ENCODE peak calls at places on chromosomes 1 and 21, in five cellular contexts. M, L, I, N and V are unnamed samples.

GRCh38 chr1:116131170-116131569 is 20.0 kb downstream of the MAB21L3 start:
- DNase-seq in M (no peak), L (no peak), I (no peak), N (no peak), V (no peak)

GRCh38 chr1:55402676-55403464 is 187.7 kb upstream of the USP24 start:
- DNase-seq in M (peak; percentile 73), L (no peak), I (no peak), N (no peak), V (no peak)

GRCh38 chr1:87093286-87093685 is 178.9 kb downstream of the HS2ST1 start:
- DNase-seq in M (peak; percentile 36), L (peak; percentile 20), I (no peak), N (peak; percentile 33), V (no peak)

GRCh38 chr1:164518692-164519332 is 40.2 kb upstream of the PBX1 start:
- DNase-seq in M (no peak), L (no peak), I (no peak), N (peak; percentile 44), V (no peak)

GRCh38 chr1:201268604-201269151 is 14.6 kb upstream of the PKP1 start:
- DNase-seq in M (peak; percentile 84), L (peak; percentile 80), I (no peak), N (no peak), V (no peak)

GRCh38 chr1:230140221-230141001 is 73.4 kb downstream of the GALNT2 start:
- DNase-seq in M (peak; percentile 90), L (peak; percentile 91), I (no peak), N (no peak), V (no peak)

GRCh38 chr1:26824735-26825134 is 1.8 kb upstream of the ZDHHC18 start:
- DNase-seq in M (no peak), L (no peak), I (no peak), N (no peak), V (no peak)

GRCh38 chr1:11145741-11146140 is 43.4 kb upstream of the ANGPTL7 start:
- DNase-seq in M (no peak), L (no peak), I (no peak), N (no peak), V (no peak)

GRCh38 chr1:15680131-15680530 is 4.0 kb upstream of the PLEKHM2 start:
- DNase-seq in M (peak; percentile 78), L (peak; percentile 65), I (no peak), N (no peak), V (no peak)

GRCh38 chr1:29708381-29708780 is 472.1 kb downstream of the PTPRU start:
- DNase-seq in M (peak; percentile 69), L (peak; percentile 33), I (no peak), N (peak; percentile 7), V (no peak)

GRCh38 chr1:210689741-210690635 is 361.3 kb downstream of the HHAT start:
- DNase-seq in M (no peak), L (peak; percentile 23), I (no peak), N (no peak), V (no peak)

GRCh38 chr21:42291751-42292562 is 23.3 kb downstream of the TFF3 start:
- DNase-seq in M (no peak), L (no peak), I (no peak), N (no peak), V (no peak)

GRCh38 chr1:31981976-31982375 is 31.7 kb upstream of the KHDRBS1 start:
- DNase-seq in M (no peak), L (no peak), I (no peak), N (no peak), V (no peak)

GRCh38 chr21:25963186-25963585 is 207.4 kb downstream of the APP start:
- DNase-seq in M (peak; percentile 34), L (peak; percentile 55), I (no peak), N (no peak), V (no peak)

GRCh38 chr21:35563885-35564451 is 496.4 kb downstream of the SETD4 start:
- DNase-seq in M (peak; percentile 91), L (peak; percentile 95), I (no peak), N (peak; percentile 25), V (no peak)

GRCh38 chr1:226624526-226624925 is 76.0 kb downstream of the STUM start:
- DNase-seq in M (peak; percentile 46), L (no peak), I (no peak), N (no peak), V (no peak)

GRCh38 chr1:9728451-9729295 is 77.1 kb downstream of the PIK3CD start:
- DNase-seq in M (no peak), L (no peak), I (no peak), N (no peak), V (no peak)

GRCh38 chr1:62321438-62321837 is 2.2 kb upstream of the KANK4 start:
- DNase-seq in M (peak; percentile 42), L (peak; percentile 31), I (no peak), N (peak; percentile 88), V (no peak)

GRCh38 chr1:25657786-25658760 is 41.5 kb downstream of the MAN1C1 start:
- DNase-seq in M (no peak), L (no peak), I (no peak), N (no peak), V (peak; percentile 14)

GRCh38 chr21:33984021-33984481 is 68.4 kb upstream of the ATP5PO start:
- DNase-seq in M (no peak), L (no peak), I (no peak), N (no peak), V (no peak)

GRCh38 chr1:55480396-55480795 is 265.2 kb upstream of the USP24 start:
- DNase-seq in M (no peak), L (no peak), I (no peak), N (no peak), V (no peak)

GRCh38 chr1:35447278-35447677 is 109.9 kb downstream of the KIAA0319L start:
- DNase-seq in M (no peak), L (peak; percentile 48), I (no peak), N (no peak), V (no peak)

DNA sequence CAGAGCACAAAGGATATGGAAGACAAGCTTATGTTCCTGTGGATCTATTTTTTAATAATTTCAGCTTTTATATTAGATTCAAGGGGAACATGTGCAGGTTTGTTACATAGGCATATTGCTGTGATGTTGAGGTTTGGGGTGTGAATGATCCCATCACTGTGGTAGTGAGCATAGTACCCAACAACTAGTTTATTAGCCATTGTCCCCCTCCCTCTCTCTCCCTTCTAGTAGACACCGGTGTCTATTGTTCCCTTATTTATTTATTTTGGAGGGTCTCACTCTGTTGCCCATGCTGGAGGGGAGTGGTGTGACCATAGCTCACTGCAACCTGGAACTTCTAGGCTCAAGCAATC is 8.7 kb downstream of the S1PR1 start:
- DNase-seq in M (no peak), L (no peak), I (no peak), N (no peak), V (no peak)
- H3K23ac ChIP-seq in M (no peak overlapping the region), L (no peak overlapping the region), I (no peak overlapping the region), N (no peak overlapping the region), V (no peak overlapping the region)

GRCh38 chr1:77511440-77511840 is 171.0 kb downstream of the ZZZ3 start:
- DNase-seq in M (peak; percentile 94), L (peak; percentile 56), I (no peak), N (no peak), V (no peak)
- H2BK120ac ChIP-seq in M (peak overlapping the region; percentile 99), L (no peak overlapping the region), I (no peak overlapping the region), N (no peak overlapping the region), V (no peak overlapping the region)

DNA sequence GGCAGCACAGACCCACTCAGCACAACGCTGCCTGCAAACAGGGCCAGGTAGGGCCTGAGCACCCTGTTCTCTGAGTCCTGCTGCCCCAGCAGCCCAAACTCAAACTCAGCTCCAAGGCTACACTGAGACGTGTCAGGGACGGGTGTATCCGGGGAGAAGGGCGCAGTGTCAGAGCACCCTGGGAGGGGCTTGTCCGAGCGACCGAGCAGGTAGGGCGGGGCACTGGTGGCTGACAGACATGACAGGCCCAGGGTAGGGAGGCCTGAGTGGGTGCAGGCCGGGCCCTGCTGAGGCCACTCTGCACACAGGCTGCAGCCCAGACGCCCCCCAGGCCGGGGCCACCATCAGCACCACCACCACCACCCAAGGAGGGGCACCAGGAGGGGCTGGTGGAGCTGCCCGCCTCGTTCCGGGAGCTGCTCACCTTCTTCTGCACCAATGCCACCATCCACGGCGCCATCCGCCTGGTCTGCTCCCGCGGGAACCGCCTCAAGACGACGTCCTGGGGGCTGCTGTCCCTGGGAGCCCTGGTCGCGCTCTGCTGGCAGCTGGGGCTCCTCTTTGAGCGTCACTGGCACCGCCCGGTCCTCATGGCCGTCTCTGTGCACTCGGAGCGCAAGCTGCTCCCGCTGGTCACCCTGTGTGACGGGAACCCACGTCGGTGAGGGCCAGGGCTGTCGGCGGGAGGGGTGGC is 5.5 kb downstream of the SCNN1D start:
- DNase-seq in M (no peak), L (no peak), I (no peak), N (no peak), V (peak; percentile 33)
- H4K8ac ChIP-seq in M (no peak overlapping the region), L (no peak overlapping the region), I (no peak overlapping the region), N (no peak overlapping the region), V (no peak overlapping the region)

GRCh38 chr21:45078371-45078770 is 4.0 kb downstream of the ADARB1 start:
- DNase-seq in M (no peak), L (no peak), I (no peak), N (no peak), V (peak; percentile 17)
- H3K23ac ChIP-seq in M (peak overlapping the region; percentile 57), L (no peak overlapping the region), I (no peak overlapping the region), N (no peak overlapping the region), V (no peak overlapping the region)